ENCODE peak calls at places on chromosomes 7 and 10, in four cellular contexts. S is SJCRH30, F is breast epithelium, J is endothelial cell of umbilical vein. P is an unnamed sample.

GRCh38 chr10:71521504-71522290 is 125.0 kb downstream of the CDH23 start:
- DNase-seq in S (no peak), F (no peak), J (no peak), P (no peak)

GRCh38 chr7:52168085-52168484 is 851.5 kb upstream of the COBL start:
- DNase-seq in S (peak; percentile 36), F (no peak), J (no peak), P (peak; percentile 20)

GRCh38 chr10:102090772-102091171 is 25.6 kb downstream of the HPS6 start:
- DNase-seq in S (peak; percentile 49), F (no peak), J (peak; percentile 23), P (no peak)

GRCh38 chr10:58064714-58065528 is 202.8 kb downstream of the IPMK start:
- DNase-seq in S (peak; percentile 58), F (no peak), J (peak; percentile 23), P (peak; percentile 23)

GRCh38 chr7:106864298-106865081 is 592 bp upstream of the PIK3CG start:
- DNase-seq in S (no peak), F (no peak), J (no peak), P (no peak)

GRCh38 chr7:68321076-68321639 is 1277.1 kb upstream of the AUTS2 start:
- DNase-seq in S (peak; percentile 69), F (peak; percentile 27), J (no peak), P (peak; percentile 73)

GRCh38 chr7:27172388-27172774 is 1.7 kb downstream of the HOXA10 start:
- DNase-seq in S (peak; percentile 39), F (no peak), J (peak; percentile 69), P (peak; percentile 1)

GRCh38 chr10:122565766-122566206 is 5.2 kb downstream of the DMBT1 start:
- DNase-seq in S (peak; percentile 85), F (peak; percentile 74), J (peak; percentile 89), P (peak; percentile 69)

GRCh38 chr7:25009271-25009670 is 29.3 kb upstream of the OSBPL3 start:
- DNase-seq in S (no peak), F (no peak), J (no peak), P (no peak)

GRCh38 chr7:150620061-150620460 is 12.1 kb downstream of the GIMAP6 start:
- DNase-seq in S (no peak), F (no peak), J (no peak), P (no peak)

GRCh38 chr7:52684388-52684787 is 351.0 kb upstream of the POM121L12 start:
- DNase-seq in S (peak; percentile 20), F (no peak), J (no peak), P (no peak)

GRCh38 chr7:101168412-101169049 is 3.2 kb upstream of the VGF start:
- DNase-seq in S (no peak), F (no peak), J (no peak), P (no peak)

GRCh38 chr7:108525327-108525984 is 479 bp downstream of the PNPLA8 start:
- DNase-seq in S (peak; percentile 92), F (no peak), J (peak; percentile 75), P (no peak)

DNA sequence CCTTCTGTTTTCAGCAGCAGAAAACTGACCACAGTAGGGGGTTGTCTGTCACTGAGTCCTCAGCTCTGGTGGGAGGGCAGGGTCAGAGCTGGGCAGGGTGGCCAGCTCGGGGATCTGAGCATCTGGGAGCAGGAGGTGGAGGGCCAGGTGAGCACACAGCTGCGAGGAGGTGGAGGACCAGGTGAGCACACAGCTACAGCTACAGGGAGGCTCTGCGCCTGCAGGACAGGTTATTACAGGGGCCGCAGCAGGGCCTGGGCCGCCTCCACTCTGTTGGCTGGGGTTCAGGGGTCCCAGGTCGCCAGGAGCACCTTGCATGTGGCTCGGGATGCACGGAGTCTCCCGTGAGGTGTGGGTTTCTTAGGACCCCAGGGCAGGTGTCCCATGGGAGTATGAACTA is 52.4 kb upstream of the PRKAR1B start:
- DNase-seq in S (no peak), F (no peak), J (no peak), P (no peak)
- H3K36me3 ChIP-seq in S (peaks cover 4% of the 10 kb centered on the region), F (no peaks in the 10 kb centered on the region), J (no peaks in the 10 kb centered on the region), P (peaks cover 86% of the 10 kb centered on the region)

GRCh38 chr7:2759736-2760097 is 71.7 kb downstream of the AMZ1 start:
- DNase-seq in S (peak; percentile 95), F (no peak), J (no peak), P (no peak)
- H3K4me1 ChIP-seq in S (peaks cover 33% of the 10 kb centered on the region), F (peaks cover 10% of the 10 kb centered on the region), J (peaks cover 32% of the 10 kb centered on the region), P (peaks cover 31% of the 10 kb centered on the region)

GRCh38 chr7:44980393-44981034 is 1.7 kb upstream of the MYO1G start:
- DNase-seq in S (no peak), F (no peak), J (no peak), P (no peak)

GRCh38 chr7:44978511-44979366 is at the start of gene MYO1G:
- DNase-seq in S (no peak), F (no peak), J (no peak), P (no peak)

GRCh38 chr7:44981035-44981706 is 2.4 kb upstream of the MYO1G start:
- DNase-seq in S (no peak), F (no peak), J (no peak), P (no peak)

GRCh38 chr7:44977956-44978355 is 859 bp downstream of the MYO1G start:
- DNase-seq in S (no peak), F (no peak), J (no peak), P (peak; percentile 59)

GRCh38 chr7:44979481-44980392 is 922 bp upstream of the MYO1G start:
- DNase-seq in S (no peak), F (no peak), J (no peak), P (no peak)
- H3K36me3 ChIP-seq in S (peaks cover 30% of the 10 kb centered on the region), F (peaks cover 18% of the 10 kb centered on the region), J (peaks cover 21% of the 10 kb centered on the region), P (peaks cover 42% of the 10 kb centered on the region)

GRCh38 chr10:118737594-118738302 is 17.0 kb downstream of the CACUL1 start:
- DNase-seq in S (no peak), F (no peak), J (no peak), P (no peak)

GRCh38 chr10:118735294-118735693 is 19.5 kb downstream of the CACUL1 start:
- DNase-seq in S (no peak), F (no peak), J (no peak), P (no peak)

GRCh38 chr10:118734477-118734876 is 20.3 kb downstream of the CACUL1 start:
- DNase-seq in S (no peak), F (no peak), J (no peak), P (no peak)

GRCh38 chr10:118741994-118742393 is 12.8 kb downstream of the CACUL1 start:
- DNase-seq in S (no peak), F (no peak), J (no peak), P (no peak)

GRCh38 chr10:118738422-118738821 is 16.3 kb downstream of the CACUL1 start:
- DNase-seq in S (no peak), F (no peak), J (no peak), P (no peak)
- H3K4me1 ChIP-seq in S (no peaks in the 10 kb centered on the region), F (no peaks in the 10 kb centered on the region), J (no peaks in the 10 kb centered on the region), P (peaks cover 8% of the 10 kb centered on the region)

DNA sequence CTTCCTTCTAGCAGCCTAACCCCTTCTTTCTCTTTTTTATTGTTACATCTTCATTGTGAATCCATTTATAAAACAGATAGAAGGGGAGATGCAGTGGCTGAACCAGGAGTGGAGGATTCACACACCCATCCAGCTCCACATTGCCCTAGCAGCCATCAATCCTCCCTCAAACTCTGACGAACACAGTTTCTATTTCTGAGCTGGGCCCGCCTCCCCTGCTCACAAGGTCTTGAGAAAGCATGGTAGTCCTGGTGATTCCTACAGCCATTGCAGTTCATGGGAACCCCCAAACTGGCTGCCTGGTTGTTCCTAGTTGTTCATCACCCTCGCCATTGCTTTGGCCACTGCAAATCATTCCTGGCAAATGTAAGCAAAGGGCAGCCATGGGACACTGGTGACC is 258.5 kb upstream of the AOAH start:
- DNase-seq in S (no peak), F (no peak), J (no peak), P (no peak)
- H3K36me3 ChIP-seq in S (no peaks in the 10 kb centered on the region), F (no peaks in the 10 kb centered on the region), J (no peaks in the 10 kb centered on the region), P (no peaks in the 10 kb centered on the region)

DNA sequence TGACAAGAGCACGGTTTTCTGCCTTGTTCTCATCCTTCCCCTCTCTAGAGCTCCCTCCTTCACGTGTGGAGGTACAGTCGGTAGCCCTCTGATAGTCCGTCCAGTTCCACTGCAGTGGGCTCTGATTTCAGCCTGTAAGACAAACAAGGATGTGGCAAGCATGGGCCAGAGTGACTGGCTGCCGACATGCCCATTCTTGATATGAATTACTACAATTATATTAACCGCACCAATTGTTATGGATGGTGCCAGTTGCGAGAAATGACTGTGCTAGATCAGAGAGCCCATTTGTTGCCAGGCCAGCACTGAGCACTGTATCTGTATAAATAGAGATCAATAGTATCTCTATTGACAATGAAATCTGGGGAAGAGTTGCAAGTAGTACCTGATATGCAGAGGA is 146.6 kb downstream of the CHN2 start:
- DNase-seq in S (no peak), F (no peak), J (no peak), P (no peak)
- H3K4me1 ChIP-seq in S (peaks cover 11% of the 10 kb centered on the region), F (no peaks in the 10 kb centered on the region), J (no peaks in the 10 kb centered on the region), P (no peaks in the 10 kb centered on the region)

GRCh38 chr7:50349963-50350944 is 45.7 kb downstream of the IKZF1 start:
- DNase-seq in S (no peak), F (no peak), J (no peak), P (no peak)
- H3K36me3 ChIP-seq in S (no peaks in the 10 kb centered on the region), F (no peaks in the 10 kb centered on the region), J (no peaks in the 10 kb centered on the region), P (no peaks in the 10 kb centered on the region)

GRCh38 chr7:155648752-155649339 is 4.4 kb downstream of the RBM33 start:
- DNase-seq in S (no peak), F (no peak), J (no peak), P (no peak)
- H3K4me1 ChIP-seq in S (no peaks in the 10 kb centered on the region), F (no peaks in the 10 kb centered on the region), J (peaks cover 28% of the 10 kb centered on the region), P (no peaks in the 10 kb centered on the region)